ENCODE peak calls at places on chromosome 3, in four cellular contexts. M, E, C and Y are unnamed samples.

GRCh38 chr3:89256882-89257281 is 149.5 kb downstream of the EPHA3 start:
- DNase-seq in M (no peak), E (no peak), C (no peak), Y (no peak)

GRCh38 chr3:183082355-183082915 is 16.9 kb downstream of the MCCC1 start:
- DNase-seq in M (no peak), E (no peak), C (no peak), Y (no peak)

GRCh38 chr3:117540583-117540982 is 831.0 kb downstream of the TUSC7 start:
- DNase-seq in M (no peak), E (no peak), C (no peak), Y (no peak)

GRCh38 chr3:128973988-128974564 is 19.8 kb downstream of the CFAP92 start:
- DNase-seq in M (no peak), E (no peak), C (no peak), Y (no peak)

GRCh38 chr3:57556459-57557087 is 499 bp downstream of the PDE12 start:
- DNase-seq in M (no peak), E (no peak), C (no peak), Y (no peak)

GRCh38 chr3:43525941-43526607 is 95.7 kb downstream of the ANO10 start:
- DNase-seq in M (no peak), E (no peak), C (peak), Y (peak)

GRCh38 chr3:43632269-43632733 is 10.5 kb upstream of the ANO10 start:
- DNase-seq in M (no peak), E (no peak), C (peak), Y (peak)

GRCh38 chr3:179558742-179559364 is 3.9 kb upstream of the ACTL6A start:
- DNase-seq in M (peak), E (peak), C (peak), Y (peak)

GRCh38 chr3:43288366-43288765 is 2.0 kb downstream of the SNRK start:
- DNase-seq in M (no peak), E (no peak), C (peak), Y (peak)

GRCh38 chr3:157078131-157078835 is 81.7 kb downstream of the CCNL1 start:
- DNase-seq in M (no peak), E (no peak), C (no peak), Y (no peak)

GRCh38 chr3:156492801-156493261 is 62.1 kb downstream of the SSR3 start:
- DNase-seq in M (no peak), E (no peak), C (peak), Y (no peak)

GRCh38 chr3:161221881-161222600 is 930 bp downstream of the NMD3 start:
- DNase-seq in M (no peak), E (no peak), C (peak), Y (peak)

GRCh38 chr3:124886168-124887051 is 755 bp downstream of the ITGB5 start:
- DNase-seq in M (no peak), E (no peak), C (peak), Y (peak)

GRCh38 chr3:178699810-178700209 is 163.6 kb downstream of the KCNMB2 start:
- DNase-seq in M (no peak), E (no peak), C (peak), Y (peak)

GRCh38 chr3:178236555-178237277 is 299.5 kb upstream of the KCNMB2 start:
- DNase-seq in M (no peak), E (peak), C (peak), Y (peak)

GRCh38 chr3:170418422-170419300 is at the start of gene CLDN11:
- DNase-seq in M (peak), E (no peak), C (peak), Y (peak)

GRCh38 chr3:94162700-94163099 is 99.8 kb downstream of the NSUN3 start:
- DNase-seq in M (no peak), E (no peak), C (peak), Y (peak)

GRCh38 chr3:178810173-178810572 is 261.4 kb downstream of the ZMAT3 start:
- DNase-seq in M (no peak), E (no peak), C (no peak), Y (no peak)

GRCh38 chr3:159429702-159430101 is 558.9 kb upstream of the IL12A start:
- DNase-seq in M (no peak), E (no peak), C (no peak), Y (no peak)

GRCh38 chr3:111859061-111859973 is at the start of gene PHLDB2:
- DNase-seq in M (peak), E (no peak), C (peak), Y (peak)
- TF ChIP-seq CTCF in M (no peak), E (no peak), C (no peak), Y (no peak)

GRCh38 chr3:194276768-194277546 is 74.2 kb downstream of the CPN2 start:
- DNase-seq in M (peak), E (no peak), C (peak), Y (peak)

GRCh38 chr3:194275721-194276120 is 75.4 kb downstream of the CPN2 start:
- DNase-seq in M (peak), E (no peak), C (no peak), Y (no peak)

GRCh38 chr3:194279106-194279505 is 72.0 kb downstream of the CPN2 start:
- DNase-seq in M (peak), E (no peak), C (no peak), Y (no peak)

GRCh38 chr3:194278186-194278845 is 72.8 kb downstream of the CPN2 start:
- DNase-seq in M (peak), E (no peak), C (no peak), Y (no peak)

DNA sequence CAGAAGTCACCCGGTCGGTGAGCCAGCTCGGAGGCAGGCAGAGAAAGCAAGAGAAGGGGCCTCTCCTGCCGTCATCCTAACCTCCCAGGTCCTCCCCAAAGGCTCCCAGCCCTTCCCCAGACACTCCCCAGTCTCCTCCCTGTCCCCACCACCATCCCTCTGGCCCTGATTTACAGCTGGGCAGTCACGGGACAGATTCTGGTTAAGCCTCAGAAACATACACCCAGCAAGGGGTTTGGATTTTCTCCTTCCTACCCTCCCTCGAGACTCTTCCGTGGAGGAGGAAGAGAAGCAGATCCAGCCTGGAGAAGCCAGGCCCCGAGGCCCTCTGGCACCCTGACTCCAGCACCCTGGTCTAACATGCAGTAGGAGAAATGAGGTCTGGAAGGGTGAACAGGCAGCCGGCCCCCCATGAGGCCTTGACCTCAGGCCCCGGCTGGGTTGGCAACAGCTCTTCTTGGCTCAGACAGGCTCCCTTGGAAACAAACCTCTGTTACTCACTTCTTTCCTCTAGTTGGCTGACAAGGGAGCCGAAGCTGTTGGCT is 73.5 kb downstream of the CPN2 start:
- DNase-seq in M (peak), E (no peak), C (peak), Y (peak)
- H3K4me3 ChIP-seq in M (no peak), E (no peak), C (no peak), Y (no peak)

GRCh38 chr3:71456155-71456554 is 127.4 kb downstream of the FOXP1 start:
- DNase-seq in M (no peak), E (no peak), C (no peak), Y (no peak)
- TF ChIP-seq CTCF in M (no peak), E (no peak), C (no peak), Y (no peak)

GRCh38 chr3:62374375-62374876 is 1.1 kb upstream of the FEZF2 start:
- DNase-seq in M (no peak), E (no peak), C (peak), Y (no peak)
- H3K4me3 ChIP-seq in M (peak), E (peak), C (no peak), Y (no peak)

GRCh38 chr3:138281561-138281960 is 48.1 kb downstream of the NME9 start:
- DNase-seq in M (no peak), E (no peak), C (no peak), Y (no peak)

GRCh38 chr3:138284079-138284478 is 45.6 kb downstream of the NME9 start:
- DNase-seq in M (no peak), E (no peak), C (no peak), Y (no peak)

GRCh38 chr3:138282836-138283235 is 46.8 kb downstream of the NME9 start:
- DNase-seq in M (no peak), E (no peak), C (no peak), Y (no peak)

GRCh38 chr3:138289260-138289659 is 40.4 kb downstream of the NME9 start:
- DNase-seq in M (no peak), E (no peak), C (no peak), Y (no peak)

DNA sequence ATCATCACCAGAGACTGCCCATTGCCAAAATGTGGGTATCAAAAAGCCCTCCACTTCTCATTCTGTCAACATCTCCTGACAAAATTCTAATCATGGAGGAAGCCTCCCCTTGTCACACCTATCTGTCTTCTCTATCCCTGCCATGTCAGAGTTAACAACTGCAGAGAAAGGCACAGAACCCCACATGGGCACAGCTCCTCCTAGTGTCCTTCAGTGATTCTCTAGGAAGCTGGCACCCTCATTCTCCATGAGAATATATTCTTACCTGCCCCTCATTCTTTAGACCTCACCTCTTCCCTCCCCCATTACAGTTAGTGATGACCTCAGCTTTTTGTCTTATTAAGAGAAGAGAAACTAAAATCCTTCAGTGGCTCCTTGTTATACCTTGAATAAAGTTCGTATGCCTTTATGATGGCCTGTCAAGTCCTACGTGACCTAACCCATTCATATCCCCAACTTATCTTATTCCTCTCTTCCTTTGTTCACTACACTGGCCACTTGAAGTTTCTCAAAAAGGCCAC is 44.6 kb downstream of the NME9 start:
- DNase-seq in M (no peak), E (no peak), C (no peak), Y (no peak)
- TF ChIP-seq CTCF in M (no peak), E (peak), C (peak), Y (no peak)